ENCODE peak calls at places on chromosomes 7 and 10, in ten cellular contexts. One of them, this sample, is unnamed.

GRCh38 chr7:101912711-101913110 is 95.3 kb downstream of the CUX1 start:
- DNase-seq in MM.1S: no peak
- DNase-seq in kidney: no peak
- DNase-seq in AG10803: no peak
- DNase-seq in HL-60: no peak
- DNase-seq in cardiac fibroblast: peak; percentile 78
- DNase-seq in LNCaP clone FGC: no peak
- DNase-seq in PC-3: no peak
- DNase-seq in brain microvascular endothelial cell: no peak
- DNase-seq in RWPE1: no peak
- DNase-seq in this sample: no peak

GRCh38 chr7:99365318-99366141 is 9.0 kb upstream of the ARPC1B start:
- DNase-seq in HL-60: no peak
- DNase-seq in kidney: peak; percentile 75
- DNase-seq in RWPE1: peak; percentile 63
- DNase-seq in cardiac fibroblast: peak; percentile 26
- DNase-seq in LNCaP clone FGC: no peak
- DNase-seq in AG10803: no peak
- DNase-seq in MM.1S: peak; percentile 36
- DNase-seq in PC-3: peak; percentile 49
- DNase-seq in brain microvascular endothelial cell: no peak
- DNase-seq in this sample: no peak

GRCh38 chr7:40882071-40882658 is 747.4 kb downstream of the SUGCT start:
- DNase-seq in MM.1S: no peak
- DNase-seq in kidney: no peak
- DNase-seq in RWPE1: no peak
- DNase-seq in PC-3: no peak
- DNase-seq in cardiac fibroblast: no peak
- DNase-seq in LNCaP clone FGC: no peak
- DNase-seq in HL-60: no peak
- DNase-seq in brain microvascular endothelial cell: no peak
- DNase-seq in AG10803: no peak
- DNase-seq in this sample: no peak

GRCh38 chr7:135774284-135774683 is 25.7 kb upstream of the FAM180A start:
- DNase-seq in AG10803: peak; percentile 73
- DNase-seq in LNCaP clone FGC: peak; percentile 96
- DNase-seq in RWPE1: peak; percentile 72
- DNase-seq in HL-60: no peak
- DNase-seq in MM.1S: no peak
- DNase-seq in PC-3: peak; percentile 61
- DNase-seq in brain microvascular endothelial cell: no peak
- DNase-seq in kidney: no peak
- DNase-seq in cardiac fibroblast: peak; percentile 20
- DNase-seq in this sample: no peak

GRCh38 chr7:16586081-16586874 is 59.3 kb downstream of the ANKMY2 start:
- DNase-seq in LNCaP clone FGC: no peak
- DNase-seq in HL-60: no peak
- DNase-seq in kidney: no peak
- DNase-seq in PC-3: no peak
- DNase-seq in brain microvascular endothelial cell: no peak
- DNase-seq in RWPE1: no peak
- DNase-seq in MM.1S: no peak
- DNase-seq in AG10803: no peak
- DNase-seq in cardiac fibroblast: peak; percentile 56
- DNase-seq in this sample: no peak

GRCh38 chr7:116377721-116378120 is 121.8 kb upstream of the CAV2 start:
- DNase-seq in AG10803: no peak
- DNase-seq in RWPE1: no peak
- DNase-seq in cardiac fibroblast: no peak
- DNase-seq in kidney: no peak
- DNase-seq in LNCaP clone FGC: no peak
- DNase-seq in MM.1S: no peak
- DNase-seq in HL-60: no peak
- DNase-seq in PC-3: no peak
- DNase-seq in brain microvascular endothelial cell: no peak
- DNase-seq in this sample: no peak

GRCh38 chr10:814536-815302 is 116.8 kb downstream of the LARP4B start:
- DNase-seq in RWPE1: no peak
- DNase-seq in cardiac fibroblast: no peak
- DNase-seq in AG10803: no peak
- DNase-seq in LNCaP clone FGC: no peak
- DNase-seq in MM.1S: no peak
- DNase-seq in HL-60: no peak
- DNase-seq in kidney: no peak
- DNase-seq in PC-3: no peak
- DNase-seq in brain microvascular endothelial cell: no peak
- DNase-seq in this sample: no peak

GRCh38 chr10:31602541-31603244 is 283.7 kb downstream of the ZEB1 start:
- DNase-seq in RWPE1: peak; percentile 46
- DNase-seq in MM.1S: no peak
- DNase-seq in brain microvascular endothelial cell: peak; percentile 60
- DNase-seq in LNCaP clone FGC: no peak
- DNase-seq in PC-3: no peak
- DNase-seq in kidney: peak; percentile 92
- DNase-seq in AG10803: peak; percentile 91
- DNase-seq in HL-60: no peak
- DNase-seq in cardiac fibroblast: peak; percentile 81
- DNase-seq in this sample: peak; percentile 45

GRCh38 chr7:77958436-77958835 is 159.9 kb downstream of the PHTF2 start:
- DNase-seq in cardiac fibroblast: no peak
- DNase-seq in brain microvascular endothelial cell: no peak
- DNase-seq in PC-3: no peak
- DNase-seq in RWPE1: no peak
- DNase-seq in kidney: no peak
- DNase-seq in MM.1S: no peak
- DNase-seq in LNCaP clone FGC: no peak
- DNase-seq in HL-60: no peak
- DNase-seq in AG10803: no peak
- DNase-seq in this sample: no peak

GRCh38 chr7:16929146-16929762 is 47.5 kb upstream of the AGR3 start:
- DNase-seq in MM.1S: peak; percentile 45
- DNase-seq in cardiac fibroblast: no peak
- DNase-seq in PC-3: no peak
- DNase-seq in HL-60: peak; percentile 61
- DNase-seq in brain microvascular endothelial cell: no peak
- DNase-seq in AG10803: no peak
- DNase-seq in RWPE1: no peak
- DNase-seq in kidney: no peak
- DNase-seq in LNCaP clone FGC: no peak
- DNase-seq in this sample: no peak

GRCh38 chr7:55191926-55192692 is 173.0 kb upstream of the LANCL2 start:
- DNase-seq in HL-60: no peak
- DNase-seq in cardiac fibroblast: peak; percentile 11
- DNase-seq in brain microvascular endothelial cell: no peak
- DNase-seq in LNCaP clone FGC: no peak
- DNase-seq in kidney: no peak
- DNase-seq in RWPE1: no peak
- DNase-seq in PC-3: no peak
- DNase-seq in MM.1S: no peak
- DNase-seq in AG10803: no peak
- DNase-seq in this sample: no peak

GRCh38 chr7:157004050-157004838 is 6.2 kb downstream of the MNX1 start:
- DNase-seq in MM.1S: peak; percentile 8
- DNase-seq in kidney: no peak
- DNase-seq in cardiac fibroblast: peak; percentile 48
- DNase-seq in LNCaP clone FGC: no peak
- DNase-seq in AG10803: peak; percentile 50
- DNase-seq in HL-60: no peak
- DNase-seq in PC-3: no peak
- DNase-seq in brain microvascular endothelial cell: no peak
- DNase-seq in RWPE1: no peak
- DNase-seq in this sample: no peak

GRCh38 chr10:71632200-71632820 is 87.3 kb downstream of the C10orf105 start:
- DNase-seq in AG10803: no peak
- DNase-seq in MM.1S: no peak
- DNase-seq in LNCaP clone FGC: no peak
- DNase-seq in kidney: no peak
- DNase-seq in RWPE1: no peak
- DNase-seq in cardiac fibroblast: no peak
- DNase-seq in HL-60: no peak
- DNase-seq in PC-3: no peak
- DNase-seq in brain microvascular endothelial cell: no peak
- DNase-seq in this sample: no peak

GRCh38 chr10:71634531-71635164 is 84.9 kb downstream of the C10orf105 start:
- DNase-seq in kidney: no peak
- DNase-seq in LNCaP clone FGC: no peak
- DNase-seq in PC-3: no peak
- DNase-seq in cardiac fibroblast: no peak
- DNase-seq in AG10803: no peak
- DNase-seq in MM.1S: no peak
- DNase-seq in RWPE1: no peak
- DNase-seq in HL-60: no peak
- DNase-seq in brain microvascular endothelial cell: no peak
- DNase-seq in this sample: no peak

GRCh38 chr10:71632896-71633600 is 86.5 kb downstream of the C10orf105 start:
- DNase-seq in HL-60: no peak
- DNase-seq in MM.1S: no peak
- DNase-seq in RWPE1: no peak
- DNase-seq in PC-3: no peak
- DNase-seq in AG10803: no peak
- DNase-seq in brain microvascular endothelial cell: no peak
- DNase-seq in kidney: no peak
- DNase-seq in LNCaP clone FGC: no peak
- DNase-seq in cardiac fibroblast: no peak
- DNase-seq in this sample: no peak

GRCh38 chr10:71635251-71635866 is 84.2 kb downstream of the C10orf105 start:
- DNase-seq in HL-60: no peak
- DNase-seq in PC-3: no peak
- DNase-seq in brain microvascular endothelial cell: no peak
- DNase-seq in LNCaP clone FGC: no peak
- DNase-seq in cardiac fibroblast: no peak
- DNase-seq in RWPE1: no peak
- DNase-seq in AG10803: no peak
- DNase-seq in kidney: no peak
- DNase-seq in MM.1S: no peak
- DNase-seq in this sample: no peak

DNA sequence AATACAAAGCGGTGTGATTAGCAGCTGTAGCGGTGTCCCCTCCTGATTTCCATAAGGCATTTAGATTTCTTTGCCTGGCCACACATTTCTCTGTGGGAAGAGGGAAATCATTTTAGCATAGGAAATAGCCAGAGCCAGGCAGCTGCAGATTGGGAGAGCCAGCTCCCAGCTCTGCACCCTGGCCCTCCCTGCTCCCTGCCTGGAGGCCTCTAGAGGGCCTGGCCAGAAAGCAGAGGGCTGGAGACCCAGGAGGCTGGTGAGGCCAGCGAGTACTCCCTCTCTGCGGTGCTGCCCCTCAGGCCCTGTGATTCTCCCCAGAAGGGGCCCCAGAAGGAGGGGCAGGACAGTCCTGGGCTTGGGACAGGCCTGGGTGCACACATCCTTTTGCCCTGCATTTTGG is 85.6 kb downstream of the C10orf105 start:
- DNase-seq in PC-3: no peak
- DNase-seq in brain microvascular endothelial cell: no peak
- DNase-seq in kidney: no peak
- DNase-seq in RWPE1: no peak
- DNase-seq in MM.1S: no peak
- DNase-seq in LNCaP clone FGC: no peak
- DNase-seq in cardiac fibroblast: no peak
- DNase-seq in HL-60: no peak
- DNase-seq in AG10803: no peak
- DNase-seq in this sample: no peak
- TF ChIP-seq CTCF in PC-3: no peak
- TF ChIP-seq CTCF in brain microvascular endothelial cell: no peak
- TF ChIP-seq CTCF in kidney: no peak
- TF ChIP-seq CTCF in RWPE1: no peak
- TF ChIP-seq CTCF in MM.1S: no peak
- TF ChIP-seq CTCF in LNCaP clone FGC: no peak
- TF ChIP-seq CTCF in cardiac fibroblast: no peak
- TF ChIP-seq CTCF in HL-60: no peak
- TF ChIP-seq CTCF in AG10803: no peak
- TF ChIP-seq CTCF in this sample: no peak

DNA sequence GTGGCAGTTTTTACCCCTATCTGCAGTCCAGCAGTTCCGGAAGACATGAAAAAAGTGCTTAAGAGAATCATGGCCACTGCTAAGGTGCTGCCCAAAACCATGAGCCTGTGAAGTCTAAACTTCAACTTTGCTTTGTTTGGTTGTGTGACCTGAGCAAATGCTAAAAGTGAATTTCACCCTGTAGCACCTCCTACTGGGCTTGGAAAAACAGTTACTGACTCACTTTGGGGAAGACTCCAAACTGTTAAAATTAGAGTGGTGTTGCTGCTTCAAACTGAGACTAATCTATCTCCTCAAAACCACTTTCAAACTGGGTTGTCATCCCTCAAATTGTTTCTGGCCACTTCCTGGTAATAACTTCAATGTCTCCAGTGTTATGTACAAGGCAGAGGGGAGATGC is 21.3 kb downstream of the MKX start:
- DNase-seq in RWPE1: no peak
- DNase-seq in kidney: no peak
- DNase-seq in brain microvascular endothelial cell: no peak
- DNase-seq in AG10803: peak; percentile 60
- DNase-seq in PC-3: peak; percentile 17
- DNase-seq in MM.1S: no peak
- DNase-seq in LNCaP clone FGC: no peak
- DNase-seq in cardiac fibroblast: no peak
- DNase-seq in HL-60: no peak
- DNase-seq in this sample: no peak
- TF ChIP-seq CTCF in RWPE1: no peak
- TF ChIP-seq CTCF in kidney: no peak
- TF ChIP-seq CTCF in brain microvascular endothelial cell: peak; percentile 39
- TF ChIP-seq CTCF in AG10803: peak; percentile 50
- TF ChIP-seq CTCF in PC-3: peak; percentile 62
- TF ChIP-seq CTCF in MM.1S: no peak
- TF ChIP-seq CTCF in LNCaP clone FGC: peak; percentile 42
- TF ChIP-seq CTCF in cardiac fibroblast: no peak
- TF ChIP-seq CTCF in HL-60: no peak
- TF ChIP-seq CTCF in this sample: peak; percentile 48

DNA sequence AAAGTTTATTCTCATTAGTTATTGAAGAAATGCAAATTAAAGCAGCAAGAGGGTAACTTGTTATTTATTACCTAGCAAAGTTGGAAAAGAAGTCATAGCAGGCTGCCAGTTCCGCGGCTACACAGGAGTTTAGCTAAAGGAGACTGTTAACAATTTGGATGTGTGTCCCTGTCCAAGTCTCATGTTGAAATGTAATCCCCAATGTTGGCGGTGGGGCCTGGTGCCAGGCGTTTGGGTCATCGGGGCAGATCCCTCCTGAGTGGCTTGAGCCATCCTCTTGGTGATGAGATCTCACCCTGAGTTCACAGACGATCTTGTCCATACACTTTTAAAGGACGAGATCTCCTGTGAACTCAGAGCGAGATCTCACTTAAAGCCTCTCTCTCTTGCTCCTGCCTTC is 608.3 kb downstream of the SH2D4B start:
- DNase-seq in PC-3: no peak
- DNase-seq in kidney: no peak
- DNase-seq in HL-60: no peak
- DNase-seq in brain microvascular endothelial cell: no peak
- DNase-seq in cardiac fibroblast: no peak
- DNase-seq in RWPE1: no peak
- DNase-seq in MM.1S: no peak
- DNase-seq in LNCaP clone FGC: no peak
- DNase-seq in AG10803: no peak
- DNase-seq in this sample: no peak
- TF ChIP-seq CTCF in PC-3: no peak
- TF ChIP-seq CTCF in kidney: no peak
- TF ChIP-seq CTCF in HL-60: no peak
- TF ChIP-seq CTCF in brain microvascular endothelial cell: no peak
- TF ChIP-seq CTCF in cardiac fibroblast: no peak
- TF ChIP-seq CTCF in RWPE1: no peak
- TF ChIP-seq CTCF in MM.1S: no peak
- TF ChIP-seq CTCF in LNCaP clone FGC: no peak
- TF ChIP-seq CTCF in AG10803: no peak
- TF ChIP-seq CTCF in this sample: no peak

GRCh38 chr10:126969310-126969709 is 64.1 kb downstream of the DOCK1 start:
- DNase-seq in cardiac fibroblast: peak; percentile 14
- DNase-seq in LNCaP clone FGC: no peak
- DNase-seq in AG10803: no peak
- DNase-seq in MM.1S: no peak
- DNase-seq in RWPE1: peak; percentile 52
- DNase-seq in kidney: no peak
- DNase-seq in PC-3: peak; percentile 56
- DNase-seq in brain microvascular endothelial cell: peak; percentile 7
- DNase-seq in HL-60: no peak
- DNase-seq in this sample: no peak
- TF ChIP-seq CTCF in cardiac fibroblast: no peak
- TF ChIP-seq CTCF in LNCaP clone FGC: peak; percentile 6
- TF ChIP-seq CTCF in AG10803: peak; percentile 19
- TF ChIP-seq CTCF in MM.1S: no peak
- TF ChIP-seq CTCF in RWPE1: no peak
- TF ChIP-seq CTCF in kidney: peak; percentile 31
- TF ChIP-seq CTCF in PC-3: peak; percentile 59
- TF ChIP-seq CTCF in brain microvascular endothelial cell: no peak
- TF ChIP-seq CTCF in HL-60: no peak
- TF ChIP-seq CTCF in this sample: no peak

This sample was measured in neural crest cell.